ENCODE peak calls at places on chromosome 21, in four cellular contexts. L is tibial nerve, O is transverse colon, X is sigmoid colon. Z is an unnamed sample.

GRCh38 chr21:34243562-34243961 is 120.2 kb upstream of the KCNE2 start:
- DNase-seq in X (no peak), L (no peak), O (peak; percentile 16), Z (peak; percentile 27)

GRCh38 chr21:32422064-32422463 is 9.6 kb downstream of the EVA1C start:
- DNase-seq in O (no peak), L (no peak), X (no peak), Z (no peak)

GRCh38 chr21:36430841-36431240 is 45.6 kb downstream of the CHAF1B start:
- DNase-seq in O (no peak), L (no peak), X (no peak), Z (no peak)

GRCh38 chr21:35234725-35235124 is 185.6 kb upstream of the RUNX1 start:
- DNase-seq in X (no peak), O (no peak), L (no peak), Z (no peak)

GRCh38 chr21:21187579-21187978 is 189.4 kb downstream of the NCAM2 start:
- DNase-seq in X (no peak), L (no peak), O (no peak), Z (no peak)

GRCh38 chr21:34908424-34909055 is 140.6 kb downstream of the RUNX1 start:
- DNase-seq in O (no peak), X (peak; percentile 70), L (no peak), Z (no peak)

GRCh38 chr21:20086508-20086907 is 911.7 kb upstream of the NCAM2 start:
- DNase-seq in X (no peak), O (no peak), L (no peak), Z (no peak)

GRCh38 chr21:19065164-19065563 is 661.6 kb upstream of the TMPRSS15 start:
- DNase-seq in O (no peak), L (no peak), X (no peak), Z (no peak)

GRCh38 chr21:14120091-14120734 is 90.5 kb downstream of the LIPI start:
- DNase-seq in O (peak; percentile 57), L (no peak), X (no peak), Z (peak; percentile 53)

GRCh38 chr21:36482673-36483072 is 2.8 kb upstream of the CLDN14 start:
- DNase-seq in X (no peak), L (no peak), O (no peak), Z (no peak)

GRCh38 chr21:36647279-36648093 is 51.4 kb upstream of the SIM2 start:
- DNase-seq in X (no peak), L (no peak), O (no peak), Z (peak; percentile 47)

GRCh38 chr21:37219766-37220432 is 47.2 kb downstream of the VPS26C start:
- DNase-seq in L (no peak), O (no peak), X (no peak), Z (no peak)

GRCh38 chr21:27532081-27532480 is 565.2 kb upstream of the ADAMTS5 start:
- DNase-seq in L (no peak), X (no peak), O (peak; percentile 40), Z (no peak)

GRCh38 chr21:27213328-27213727 is 246.4 kb upstream of the ADAMTS5 start:
- DNase-seq in X (no peak), O (no peak), L (no peak), Z (no peak)

GRCh38 chr21:36479415-36480402 is at the start of gene CLDN14:
- DNase-seq in L (no peak), X (no peak), O (no peak), Z (peak; percentile 65)

GRCh38 chr21:37871121-37871862 is 45.0 kb downstream of the KCNJ6 start:
- DNase-seq in O (no peak), X (no peak), L (no peak), Z (no peak)

GRCh38 chr21:21439761-21440160 is 441.6 kb downstream of the NCAM2 start:
- DNase-seq in L (no peak), X (no peak), O (no peak), Z (no peak)

GRCh38 chr21:33831962-33832659 is 83.5 kb downstream of the ATP5PO start:
- DNase-seq in X (no peak), L (no peak), O (no peak), Z (no peak)

GRCh38 chr21:21295303-21295702 is 297.1 kb downstream of the NCAM2 start:
- DNase-seq in X (no peak), L (no peak), O (no peak), Z (no peak)

GRCh38 chr21:34989337-34990151 is 59.6 kb downstream of the RUNX1 start:
- DNase-seq in X (no peak), O (no peak), L (no peak), Z (no peak)

GRCh38 chr21:31395268-31395667 is 51.2 kb upstream of the TIAM1 start:
- DNase-seq in O (no peak), X (no peak), L (no peak), Z (no peak)

GRCh38 chr21:33078907-33079582 is 9.1 kb downstream of the OLIG1 start:
- DNase-seq in O (no peak), X (no peak), L (no peak), Z (no peak)

GRCh38 chr21:34884346-34884929 is 164.7 kb downstream of the RUNX1 start:
- DNase-seq in O (no peak), X (no peak), L (no peak), Z (no peak)

GRCh38 chr21:33836408-33836807 is 79.2 kb downstream of the ATP5PO start:
- DNase-seq in O (no peak), L (no peak), X (no peak), Z (no peak)

GRCh38 chr21:36035381-36035791 is 24.9 kb downstream of the SETD4 start:
- DNase-seq in L (no peak), O (no peak), X (no peak), Z (peak; percentile 32)

GRCh38 chr21:18477059-18477458 is 73.5 kb upstream of the TMPRSS15 start:
- DNase-seq in O (no peak), X (no peak), L (no peak), Z (no peak)

GRCh38 chr21:34198232-34199120 is 125.1 kb downstream of the MRPS6 start:
- DNase-seq in L (no peak), X (no peak), O (no peak), Z (no peak)

GRCh38 chr21:36849461-36849860 is 117.0 kb downstream of the HLCS start:
- DNase-seq in L (no peak), X (no peak), O (no peak), Z (no peak)

GRCh38 chr21:17671733-17672132 is 59.0 kb upstream of the BTG3 start:
- DNase-seq in O (no peak), L (no peak), X (no peak), Z (peak; percentile 67)

GRCh38 chr21:28142692-28143091 is 850.0 kb downstream of the LTN1 start:
- DNase-seq in L (no peak), O (no peak), X (no peak), Z (no peak)

GRCh38 chr21:36471254-36471723 is 8.6 kb downstream of the CLDN14 start:
- DNase-seq in L (no peak), O (no peak), X (no peak), Z (no peak)

GRCh38 chr21:20721151-20721550 is 277.1 kb upstream of the NCAM2 start:
- DNase-seq in X (no peak), L (no peak), O (no peak), Z (no peak)

GRCh38 chr21:35423694-35424093 is 374.6 kb upstream of the RUNX1 start:
- DNase-seq in X (no peak), L (no peak), O (no peak), Z (no peak)

GRCh38 chr21:31366825-31367224 is 22.8 kb upstream of the TIAM1 start:
- DNase-seq in O (no peak), L (no peak), X (no peak), Z (peak; percentile 50)

GRCh38 chr21:37412603-37413360 is 46.2 kb downstream of the DYRK1A start:
- DNase-seq in L (no peak), O (no peak), X (no peak), Z (no peak)

GRCh38 chr21:31103571-31104265 is 65.4 kb upstream of the KRTAP19-8 start:
- DNase-seq in X (no peak), L (no peak), O (no peak), Z (no peak)

GRCh38 chr21:38054334-38054733 is 138.1 kb upstream of the KCNJ6 start:
- DNase-seq in O (no peak), X (no peak), L (no peak), Z (no peak)

GRCh38 chr21:37060296-37060695 is 12.6 kb downstream of the PIGP start:
- DNase-seq in L (peak; percentile 29), X (no peak), O (peak; percentile 68), Z (peak; percentile 40)

GRCh38 chr21:34906401-34906800 is 142.7 kb downstream of the RUNX1 start:
- DNase-seq in O (no peak), L (no peak), X (no peak), Z (no peak)

GRCh38 chr21:39064325-39065012 is 118.8 kb downstream of the PSMG1 start:
- DNase-seq in O (no peak), X (no peak), L (no peak), Z (no peak)
- TF ChIP-seq EP300 in O (no peak), X (no peak), L (no peak), Z (no peak)

GRCh38 chr21:16468191-16468590 is 738.4 kb downstream of the USP25 start:
- DNase-seq in L (no peak), O (no peak), X (no peak), Z (no peak)
- TF ChIP-seq CTCF in L (no peak), O (no peak), X (no peak), Z (no peak)

DNA sequence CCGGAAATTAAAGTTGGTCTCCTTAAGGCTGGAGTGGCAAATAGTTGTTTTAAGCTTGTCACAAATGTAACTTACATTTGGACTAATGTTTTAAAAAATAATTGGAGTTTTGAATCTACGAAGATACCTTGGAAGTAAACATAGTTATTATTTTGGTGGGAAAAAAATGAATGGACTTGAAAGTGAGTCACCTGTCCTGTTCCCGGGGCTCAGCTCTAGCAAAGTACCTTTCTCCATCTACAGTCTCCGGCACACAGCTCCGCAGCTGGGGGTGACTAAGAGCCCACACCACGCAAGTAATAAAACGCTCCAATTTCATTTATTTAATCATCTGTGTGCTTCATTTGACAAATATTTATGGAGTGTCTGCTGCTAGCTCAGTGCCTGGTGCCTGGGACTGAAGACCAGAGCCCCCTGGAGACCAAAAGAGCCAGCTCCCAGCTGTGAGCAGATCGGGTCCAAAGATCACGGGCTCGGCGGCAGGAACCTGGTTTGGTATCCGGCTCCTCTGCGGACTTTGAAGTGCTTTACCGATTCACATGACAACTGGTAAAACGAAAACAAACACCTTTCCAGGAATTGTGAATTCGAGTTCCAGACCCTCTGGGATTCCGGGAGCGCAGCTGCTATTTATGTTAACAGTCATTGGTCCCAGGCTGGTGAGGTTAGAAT is 1.7 kb upstream of the RIPK4 start:
- DNase-seq in L (no peak), O (peak; percentile 84), X (peak; percentile 63), Z (peak; percentile 78)
- TF ChIP-seq POLR2A in L (no peak), O (peak; percentile 66), X (no peak), Z (no peak)

GRCh38 chr21:43659136-43660000 is at the start of the genes HSF2BP and RRP1B:
- DNase-seq in O (peak; percentile 86), L (peak; percentile 71), X (peak; percentile 89), Z (peak; percentile 88)
- TF ChIP-seq EP300 in O (no peak), L (no peak), X (no peak), Z (no peak)

Z was measured in stomach.